ENCODE peak calls at places on chromosomes 7 and 10, in six cellular contexts. R, J, G, C, T and O are unnamed samples.

GRCh38 chr10:90862908-90863514 is 5.2 kb upstream of the HTR7 start:
- DNase-seq in R (no peak), J (peak), G (no peak), C (peak), T (no peak), O (no peak)

GRCh38 chr7:108193593-108194498 is 63.7 kb upstream of the LAMB4 start:
- DNase-seq in R (no peak), J (no peak), G (no peak), C (no peak), T (no peak), O (no peak)

GRCh38 chr10:88110355-88110754 is 246.9 kb downstream of the PTEN start:
- DNase-seq in R (no peak), J (no peak), G (no peak), C (peak), T (no peak), O (no peak)

GRCh38 chr10:123044391-123044790 is 35.6 kb downstream of the ACADSB start:
- DNase-seq in R (no peak), J (no peak), G (no peak), C (peak), T (no peak), O (no peak)

GRCh38 chr10:79984851-79985250 is 35.9 kb upstream of the SFTPD start:
- DNase-seq in R (peak), J (no peak), G (no peak), C (peak), T (no peak), O (no peak)

GRCh38 chr10:33211123-33211878 is 123.2 kb downstream of the NRP1 start:
- DNase-seq in R (no peak), J (no peak), G (no peak), C (no peak), T (peak), O (no peak)

GRCh38 chr10:11301571-11302111 is 284.0 kb downstream of the CELF2 start:
- DNase-seq in R (no peak), J (no peak), G (no peak), C (no peak), T (no peak), O (no peak)

GRCh38 chr10:51651063-51651462 is 48.3 kb downstream of the CSTF2T start:
- DNase-seq in R (no peak), J (no peak), G (no peak), C (peak), T (no peak), O (no peak)

GRCh38 chr10:47043928-47044544 is 132.8 kb downstream of the PTPN20 start:
- DNase-seq in R (no peak), J (no peak), G (no peak), C (no peak), T (no peak), O (no peak)

GRCh38 chr7:40922316-40922670 is 780.6 kb downstream of the INHBA start:
- DNase-seq in R (no peak), J (no peak), G (no peak), C (peak), T (no peak), O (no peak)

GRCh38 chr7:82700739-82701138 is 257.2 kb upstream of the CACNA2D1 start:
- DNase-seq in R (no peak), J (no peak), G (no peak), C (no peak), T (no peak), O (no peak)

GRCh38 chr10:88781206-88781605 is 21.3 kb upstream of the LIPM start:
- DNase-seq in R (no peak), J (no peak), G (no peak), C (no peak), T (no peak), O (no peak)